ENCODE peak calls at places on chromosomes 4 and X, in four cellular contexts. C is activated CD8-positive, alpha-beta T cell treated with anti-CD3 and anti-CD28 coated beads for 36 hours; X is occipital lobe; V is hippocampal formation. B is an unnamed sample.

GRCh38 chr4:143606470-143606869 is 93.0 kb downstream of the SMARCA5 start:
- DNase-seq in V (no peak), X (no peak), C (no peak), B (no peak)

GRCh38 chr4:123503698-123504389 is 107.2 kb downstream of the SPRY1 start:
- DNase-seq in C (no peak), X (no peak), V (no peak), B (no peak)

GRCh38 chrX:128287693-128288092 is 235.5 kb upstream of the ACTRT1 start:
- DNase-seq in V (no peak), X (no peak), C (no peak), B (no peak)

GRCh38 chr4:31998807-31999206 is 1278.6 kb downstream of the PCDH7 start:
- DNase-seq in C (no peak), V (no peak), X (no peak), B (no peak)

GRCh38 chr4:151674804-151675290 is 86.0 kb downstream of the GATB start:
- DNase-seq in V (peak), X (peak), C (no peak), B (peak)

GRCh38 chrX:100654256-100654655 is 10.3 kb downstream of the SRPX2 start:
- DNase-seq in C (no peak), V (no peak), X (no peak), B (no peak)

GRCh38 chr4:76305971-76306881 is at the start of gene STBD1:
- DNase-seq in X (peak), C (peak), V (peak), B (peak)

GRCh38 chr4:7981738-7982394 is 42.2 kb upstream of the AFAP1 start:
- DNase-seq in X (no peak), V (no peak), C (no peak), B (no peak)

GRCh38 chrX:15301924-15302323 is 13.5 kb downstream of the ASB11 start:
- DNase-seq in C (peak), X (no peak), V (no peak), B (no peak)

GRCh38 chr4:134421734-134422133 is 220.1 kb upstream of the PABPC4L start:
- DNase-seq in C (no peak), V (no peak), X (no peak), B (no peak)

GRCh38 chr4:74451214-74451661 is 6.3 kb downstream of the AREG start:
- DNase-seq in V (no peak), X (no peak), C (no peak), B (no peak)

GRCh38 chr4:21992330-21992729 is 43.8 kb upstream of the KCNIP4 start:
- DNase-seq in X (no peak), V (no peak), C (no peak), B (no peak)

GRCh38 chrX:153726286-153727107 is 1.8 kb downstream of the ABCD1 start:
- DNase-seq in V (peak), X (peak), C (peak), B (peak)

GRCh38 chr4:120517966-120518365 is 404.6 kb downstream of the PRDM5 start:
- DNase-seq in C (no peak), X (no peak), V (no peak), B (no peak)

GRCh38 chr4:139606600-139607301 is 50.7 kb upstream of the SETD7 start:
- DNase-seq in X (no peak), C (peak), V (no peak), B (no peak)

GRCh38 chr4:7967063-7967440 is 27.4 kb upstream of the AFAP1 start:
- DNase-seq in V (no peak), C (no peak), X (no peak), B (no peak)

GRCh38 chrX:113929004-113929403 is 654.9 kb upstream of the HTR2C start:
- DNase-seq in C (no peak), V (no peak), X (no peak), B (no peak)

GRCh38 chr4:74501579-74501978 is 56.6 kb downstream of the AREG start:
- DNase-seq in X (no peak), C (no peak), V (no peak), B (no peak)

GRCh38 chr4:21012851-21013331 is 312.6 kb downstream of the PACRGL start:
- DNase-seq in X (no peak), C (no peak), V (no peak), B (no peak)

GRCh38 chr4:185512516-185512915 is 22.8 kb downstream of the PDLIM3 start:
- DNase-seq in V (no peak), X (no peak), C (no peak), B (no peak)

GRCh38 chr4:3344596-3344995 is 51.8 kb downstream of the RGS12 start:
- DNase-seq in X (no peak), V (no peak), C (no peak), B (no peak)